ENCODE peak calls at places on chromosomes 4 and X, in four cellular contexts. P is tibial nerve; E is CD4-positive, CD25-positive, alpha-beta regulatory T cell; B is transverse colon. G is an unnamed sample. For H3K4me1 and H3K36me3, the result is how much of the 10 kb centered on the place peaks cover.

GRCh38 chr4:6489962-6490361 is 17.5 kb upstream of the PPP2R2C start:
- DNase-seq in B (no peak), E (no peak), P (no peak), G (no peak)

GRCh38 chr4:55184600-55185523 is 59.5 kb upstream of the KDR start:
- DNase-seq in B (peak), P (peak), E (no peak), G (peak)

GRCh38 chr4:56613101-56613862 is 67.8 kb downstream of the HOPX start:
- DNase-seq in E (no peak), B (no peak), P (no peak), G (no peak)

GRCh38 chrX:69321789-69322188 is 156.5 kb upstream of the PJA1 start:
- DNase-seq in B (no peak), P (no peak), E (no peak), G (no peak)

GRCh38 chrX:3230496-3230895 is 116.0 kb downstream of the MXRA5 start:
- DNase-seq in E (no peak), P (no peak), B (no peak), G (no peak)

GRCh38 chrX:150765237-150765636 is 72.0 kb downstream of the MTMR1 start:
- DNase-seq in P (no peak), E (no peak), B (no peak), G (no peak)

GRCh38 chr4:40586034-40586433 is 43.6 kb downstream of the RBM47 start:
- DNase-seq in P (no peak), B (no peak), E (no peak), G (no peak)

GRCh38 chr4:7813674-7814073 is 126.0 kb downstream of the AFAP1 start:
- DNase-seq in B (no peak), E (no peak), P (no peak), G (no peak)

GRCh38 chrX:68133181-68133580 is 300.1 kb downstream of the OPHN1 start:
- DNase-seq in P (peak), E (no peak), B (no peak), G (no peak)

GRCh38 chr4:116400480-116400879 is 684.9 kb downstream of the TRAM1L1 start:
- DNase-seq in B (no peak), P (no peak), E (no peak), G (no peak)

GRCh38 chr4:8083086-8083825 is 75.4 kb downstream of the ABLIM2 start:
- DNase-seq in P (no peak), E (no peak), B (no peak), G (no peak)

GRCh38 chr4:183249854-183250253 is 70.2 kb downstream of the CLDN22 start:
- DNase-seq in E (no peak), B (peak), P (no peak), G (no peak)

GRCh38 chrX:9071031-9071650 is 37.2 kb upstream of the FAM9B start:
- DNase-seq in P (no peak), E (no peak), B (no peak), G (no peak)

GRCh38 chr4:1583051-1583785 is 100.9 kb downstream of the FAM53A start:
- DNase-seq in B (no peak), E (no peak), P (no peak), G (no peak)

GRCh38 chrX:10433296-10433965 is 187.0 kb downstream of the MID1 start:
- DNase-seq in P (no peak), E (no peak), B (no peak), G (no peak)

GRCh38 chrX:126027229-126027628 is 138.9 kb downstream of the DCAF12L2 start:
- DNase-seq in B (no peak), E (no peak), P (no peak), G (no peak)

GRCh38 chrX:70762285-70762684 is 146.2 kb downstream of the TEX11 start:
- DNase-seq in B (no peak), E (no peak), P (no peak), G (no peak)

GRCh38 chr4:125551451-125551850 is 236.7 kb downstream of the FAT4 start:
- DNase-seq in E (no peak), B (no peak), P (no peak), G (no peak)

GRCh38 chr4:10115271-10115656 is 1.3 kb downstream of the WDR1 start:
- DNase-seq in E (no peak), B (peak), P (no peak), G (no peak)

GRCh38 chrX:46444011-46444410 is 101.2 kb downstream of the ZNF674 start:
- DNase-seq in E (no peak), B (no peak), P (no peak), G (no peak)

GRCh38 chr4:157700898-157701694 is 471.7 kb downstream of the GASK1B start:
- DNase-seq in P (no peak), E (no peak), B (no peak), G (no peak)

GRCh38 chr4:128386761-128387599 is 99.4 kb upstream of the PGRMC2 start:
- DNase-seq in B (peak), E (no peak), P (peak), G (peak)

DNA sequence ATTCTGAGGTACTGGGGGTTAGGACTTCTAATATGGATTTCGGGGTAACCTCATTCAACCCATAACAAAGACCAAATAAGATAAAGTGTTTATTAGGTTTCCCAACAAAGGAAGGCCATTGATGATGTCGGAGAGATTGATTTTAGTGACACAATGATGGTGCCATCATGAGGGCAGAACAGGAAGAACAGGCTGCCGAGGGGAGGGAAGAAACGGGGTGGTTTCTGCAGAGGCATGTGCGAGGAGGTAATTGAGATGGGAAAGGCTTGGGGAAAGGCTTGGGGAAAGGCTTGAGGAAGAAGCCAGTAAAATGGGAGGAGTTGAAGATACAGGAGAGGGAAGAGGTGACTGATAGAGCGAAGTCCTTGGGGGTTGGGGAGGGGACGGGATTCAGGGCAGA is 6.2 kb downstream of the HPSE start:
- DNase-seq in P (no peak), E (no peak), B (no peak), G (no peak)
- H3K4me1 ChIP-seq in P (under half), E (under half), B (under half), G (under half)

GRCh38 chr4:4420421-4420820 is 33.5 kb downstream of the NSG1 start:
- DNase-seq in B (no peak), E (no peak), P (no peak), G (peak)
- H3K36me3 ChIP-seq in B (under half), E (under half), P (under half), G (under half)

GRCh38 chr4:82588871-82589270 is 27.1 kb upstream of the TMEM150C start:
- DNase-seq in P (no peak), B (no peak), E (no peak), G (no peak)

GRCh38 chr4:82587826-82588225 is 26.0 kb upstream of the TMEM150C start:
- DNase-seq in P (no peak), E (no peak), B (no peak), G (no peak)

GRCh38 chr4:82583897-82584604 is 22.3 kb upstream of the TMEM150C start:
- DNase-seq in B (no peak), P (no peak), E (no peak), G (no peak)

GRCh38 chr4:82586055-82586454 is 24.3 kb upstream of the TMEM150C start:
- DNase-seq in E (no peak), B (no peak), P (no peak), G (no peak)

GRCh38 chr4:82584921-82585320 is 23.1 kb upstream of the TMEM150C start:
- DNase-seq in P (no peak), E (no peak), B (no peak), G (no peak)
- H3K4me1 ChIP-seq in P (under half), E (under half), B (under half), G (under half)

DNA sequence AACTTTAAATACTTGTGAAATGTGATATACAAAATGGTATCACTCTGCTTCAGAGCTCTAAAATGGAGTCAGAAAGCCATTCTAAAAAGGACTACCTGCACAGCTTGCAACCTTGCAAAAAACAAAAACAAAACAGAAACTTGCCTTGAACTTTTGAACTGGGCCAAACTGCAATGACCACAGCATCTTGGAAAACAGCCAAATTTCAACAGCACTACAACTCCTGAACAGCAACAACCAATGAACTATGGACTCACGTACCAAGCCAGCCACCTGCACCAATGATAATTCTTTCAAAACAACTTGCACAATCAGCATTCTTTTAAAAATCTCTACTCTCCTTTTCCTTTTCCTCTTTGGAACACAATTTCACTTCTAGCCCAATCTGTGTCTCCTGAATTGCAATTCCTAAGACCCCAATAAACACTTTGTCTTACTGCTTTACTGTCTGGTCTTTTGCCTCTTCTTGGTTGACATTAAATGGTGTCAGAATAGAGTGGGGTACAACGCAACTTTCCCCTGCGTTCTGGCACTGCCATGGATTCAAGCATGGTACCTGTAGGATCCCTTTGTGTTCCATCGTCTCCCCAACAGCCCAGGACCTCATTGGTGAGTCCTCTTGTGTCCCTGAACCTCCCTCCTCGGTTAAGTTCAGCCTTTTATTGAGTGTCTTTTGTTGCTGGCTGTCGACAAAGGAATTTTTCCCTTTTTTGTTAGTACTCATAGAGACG is 35.7 kb upstream of the FMR1 start:
- DNase-seq in P (no peak), B (no peak), E (no peak), G (no peak)
- H3K36me3 ChIP-seq in P (under half), B (under half), E (under half), G (under half)

GRCh38 chr4:76982638-76983579 is 33.4 kb downstream of the SEPTIN11 start:
- DNase-seq in B (no peak), E (no peak), P (no peak), G (no peak)
- H3K4me1 ChIP-seq in B (under half), E (under half), P (under half), G (under half)

GRCh38 chr4:145720656-145721055 is 40.7 kb downstream of the C4orf51 start:
- DNase-seq in E (no peak), P (no peak), B (no peak), G (no peak)
- H3K36me3 ChIP-seq in E (under half), P (under half), B (under half), G (under half)

GRCh38 chr4:110629780-110630500 is 7.1 kb upstream of the PITX2 start:
- DNase-seq in P (no peak), E (no peak), B (no peak), G (no peak)

GRCh38 chr4:110633358-110634319 is 10.8 kb upstream of the PITX2 start:
- DNase-seq in B (no peak), P (no peak), E (no peak), G (no peak)

GRCh38 chr4:110632506-110633357 is 9.9 kb upstream of the PITX2 start:
- DNase-seq in E (no peak), B (no peak), P (no peak), G (no peak)

GRCh38 chr4:110630621-110631402 is 7.9 kb upstream of the PITX2 start:
- DNase-seq in P (no peak), E (no peak), B (no peak), G (no peak)

DNA sequence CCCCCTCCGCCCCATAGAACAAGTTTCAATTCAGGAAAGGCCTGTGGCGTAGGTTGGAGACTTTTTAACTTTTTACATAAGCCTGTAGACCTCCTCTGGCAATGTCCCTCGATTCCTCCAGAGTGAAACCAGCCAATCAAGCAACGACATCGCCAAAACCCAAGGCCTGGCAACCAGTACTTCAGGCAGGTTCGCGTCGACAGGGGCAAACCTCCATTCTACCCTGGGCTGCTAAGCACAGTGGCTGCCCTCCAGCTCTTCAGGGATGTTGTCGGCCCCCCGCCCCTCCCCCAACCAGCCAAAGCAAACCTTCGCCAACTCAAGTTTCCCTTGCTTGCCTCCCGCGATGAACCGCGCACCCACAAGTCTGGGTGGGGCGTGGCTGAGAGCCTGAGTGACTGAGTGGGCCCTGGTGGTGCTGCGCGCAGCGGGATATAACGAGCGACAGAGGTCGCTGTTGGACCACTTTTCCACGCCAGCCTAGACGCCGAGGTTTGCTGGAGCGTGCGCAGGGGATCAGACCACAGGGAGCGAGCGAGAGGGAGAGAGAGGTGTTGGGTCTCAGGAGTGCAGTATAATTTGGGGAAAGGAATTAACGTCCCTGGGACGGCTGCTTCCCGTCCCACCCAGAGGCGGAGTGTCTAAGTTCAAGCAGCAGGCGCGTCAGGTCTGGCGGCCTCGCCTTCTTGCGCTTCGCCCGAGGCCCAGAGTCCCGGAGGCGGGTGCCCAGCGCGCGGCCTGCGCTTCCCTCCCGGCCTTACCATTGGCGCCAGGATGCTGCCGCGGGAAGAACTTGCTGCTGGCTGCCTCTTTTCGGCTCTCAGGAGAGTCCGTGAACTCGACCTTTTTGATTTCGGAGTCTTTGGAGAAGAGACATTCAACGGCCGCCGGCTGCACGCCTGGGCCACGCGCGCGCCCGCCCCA is 9.0 kb upstream of the PITX2 start:
- DNase-seq in P (peak), B (peak), E (no peak), G (peak)
- H3K4me1 ChIP-seq in P (under half), B (under half), E (under half), G (under half)

GRCh38 chrX:13747836-13748235 is 13.3 kb downstream of the OFD1 start:
- DNase-seq in P (peak), E (no peak), B (peak), G (peak)

GRCh38 chrX:13748486-13748885 is 13.9 kb downstream of the OFD1 start:
- DNase-seq in B (no peak), P (no peak), E (no peak), G (no peak)

GRCh38 chrX:13752141-13752540 is 17.6 kb downstream of the OFD1 start:
- DNase-seq in B (no peak), E (no peak), P (no peak), G (no peak)

GRCh38 chrX:13750812-13751211 is 16.3 kb downstream of the OFD1 start:
- DNase-seq in P (no peak), E (no peak), B (no peak), G (no peak)

GRCh38 chrX:13750204-13750603 is 15.7 kb downstream of the OFD1 start:
- DNase-seq in B (no peak), P (no peak), E (no peak), G (no peak)
- H3K36me3 ChIP-seq in B (under half), P (under half), E (half or more), G (under half)

GRCh38 chrX:24148535-24149345 is 789 bp upstream of the ZFX start:
- DNase-seq in P (no peak), E (peak), B (no peak), G (peak)
- H3K4me1 ChIP-seq in P (under half), E (under half), B (under half), G (under half)

GRCh38 chr4:67566335-67566734 is 7.8 kb downstream of the STAP1 start:
- DNase-seq in P (no peak), E (no peak), B (no peak), G (no peak)
- H3K36me3 ChIP-seq in P (under half), E (under half), B (under half), G (under half)